ENCODE peak calls at places on chromosomes 16 and 17, in four cellular contexts. One of them, this sample, is unnamed. For H3K9me3, the result is how much of the 10 kb centered on the place peaks cover.

GRCh38 chr17:80501739-80502577 is 25.6 kb upstream of the NPTX1 start:
- DNase-seq in tibial nerve: no peak
- DNase-seq in HAP-1: no peak
- DNase-seq in NT2/D1: no peak
- DNase-seq in this sample: no peak

GRCh38 chr16:81313731-81314602 is 795 bp upstream of the GAN start:
- DNase-seq in tibial nerve: no peak
- DNase-seq in NT2/D1: peak
- DNase-seq in HAP-1: peak
- DNase-seq in this sample: no peak

GRCh38 chr16:19323596-19323995 is 38.1 kb downstream of the CLEC19A start:
- DNase-seq in NT2/D1: no peak
- DNase-seq in HAP-1: no peak
- DNase-seq in tibial nerve: no peak
- DNase-seq in this sample: no peak

GRCh38 chr16:25434061-25434460 is 176.4 kb upstream of the ZKSCAN2 start:
- DNase-seq in tibial nerve: no peak
- DNase-seq in NT2/D1: no peak
- DNase-seq in HAP-1: no peak
- DNase-seq in this sample: no peak

GRCh38 chr17:65885484-65885883 is 306.4 kb downstream of the CEP112 start:
- DNase-seq in NT2/D1: no peak
- DNase-seq in tibial nerve: no peak
- DNase-seq in HAP-1: no peak
- DNase-seq in this sample: no peak

GRCh38 chr16:1137604-1138003 is 15.3 kb upstream of the CACNA1H start:
- DNase-seq in NT2/D1: no peak
- DNase-seq in tibial nerve: no peak
- DNase-seq in HAP-1: no peak
- DNase-seq in this sample: no peak

GRCh38 chr16:60686824-60687223 is 1349.4 kb downstream of the CDH8 start:
- DNase-seq in HAP-1: no peak
- DNase-seq in tibial nerve: no peak
- DNase-seq in NT2/D1: peak
- DNase-seq in this sample: no peak

GRCh38 chr17:43517161-43517560 is 29.0 kb downstream of the ETV4 start:
- DNase-seq in HAP-1: no peak
- DNase-seq in tibial nerve: no peak
- DNase-seq in NT2/D1: no peak
- DNase-seq in this sample: no peak

GRCh38 chr16:74608944-74609343 is 2.0 kb upstream of the GLG1 start:
- DNase-seq in tibial nerve: no peak
- DNase-seq in HAP-1: no peak
- DNase-seq in NT2/D1: no peak
- DNase-seq in this sample: peak

GRCh38 chr17:46811978-46812583 is 6.4 kb downstream of the WNT3 start:
- DNase-seq in HAP-1: no peak
- DNase-seq in tibial nerve: no peak
- DNase-seq in NT2/D1: no peak
- DNase-seq in this sample: no peak

GRCh38 chr16:69328854-69329316 is 1.5 kb downstream of the PDF start:
- DNase-seq in HAP-1: no peak
- DNase-seq in tibial nerve: no peak
- DNase-seq in NT2/D1: no peak
- DNase-seq in this sample: no peak

GRCh38 chr17:47966079-47966519 is 4.8 kb upstream of the CDK5RAP3 start:
- DNase-seq in HAP-1: no peak
- DNase-seq in NT2/D1: no peak
- DNase-seq in tibial nerve: no peak
- DNase-seq in this sample: no peak

GRCh38 chr16:80583466-80583865 is 42.7 kb downstream of the DYNLRB2 start:
- DNase-seq in tibial nerve: no peak
- DNase-seq in HAP-1: no peak
- DNase-seq in NT2/D1: no peak
- DNase-seq in this sample: no peak

GRCh38 chr17:66025551-66025950 is 166.4 kb downstream of the CEP112 start:
- DNase-seq in tibial nerve: no peak
- DNase-seq in HAP-1: no peak
- DNase-seq in NT2/D1: no peak
- DNase-seq in this sample: no peak

GRCh38 chr16:81873843-81874752 is 95.0 kb downstream of the PLCG2 start:
- DNase-seq in tibial nerve: peak
- DNase-seq in NT2/D1: no peak
- DNase-seq in HAP-1: peak
- DNase-seq in this sample: no peak

GRCh38 chr17:8372422-8372821 is 4.1 kb downstream of the KRABD2 start:
- DNase-seq in HAP-1: no peak
- DNase-seq in NT2/D1: no peak
- DNase-seq in tibial nerve: no peak
- DNase-seq in this sample: no peak

GRCh38 chr17:36546418-36547093 is 1.8 kb downstream of the GGNBP2 start:
- DNase-seq in tibial nerve: no peak
- DNase-seq in HAP-1: no peak
- DNase-seq in NT2/D1: no peak
- DNase-seq in this sample: no peak

GRCh38 chr17:77526728-77527355 is 386.1 kb downstream of the SEC14L1 start:
- DNase-seq in tibial nerve: no peak
- DNase-seq in HAP-1: no peak
- DNase-seq in NT2/D1: no peak
- DNase-seq in this sample: no peak

GRCh38 chr16:76193851-76194620 is 83.2 kb upstream of the CNTNAP4 start:
- DNase-seq in NT2/D1: no peak
- DNase-seq in tibial nerve: no peak
- DNase-seq in HAP-1: peak
- DNase-seq in this sample: no peak

GRCh38 chr16:70740919-70741778 is 55.3 kb upstream of the MTSS2 start:
- DNase-seq in NT2/D1: no peak
- DNase-seq in HAP-1: no peak
- DNase-seq in tibial nerve: no peak
- DNase-seq in this sample: no peak

GRCh38 chr17:55444471-55445441 is 23.1 kb upstream of the MMD start:
- DNase-seq in tibial nerve: no peak
- DNase-seq in HAP-1: no peak
- DNase-seq in NT2/D1: no peak
- DNase-seq in this sample: no peak

GRCh38 chr17:67032382-67032781 is 12.0 kb upstream of the CACNG1 start:
- DNase-seq in NT2/D1: no peak
- DNase-seq in HAP-1: no peak
- DNase-seq in tibial nerve: no peak
- DNase-seq in this sample: no peak

GRCh38 chr17:48505788-48506187 is 25.0 kb downstream of the HOXB1 start:
- DNase-seq in NT2/D1: no peak
- DNase-seq in tibial nerve: no peak
- DNase-seq in HAP-1: no peak
- DNase-seq in this sample: peak

GRCh38 chr17:78343433-78344201 is 16.3 kb downstream of the SOCS3 start:
- DNase-seq in tibial nerve: no peak
- DNase-seq in HAP-1: no peak
- DNase-seq in NT2/D1: no peak
- DNase-seq in this sample: peak

GRCh38 chr17:4969551-4970231 is 2.1 kb upstream of the SPAG7 start:
- DNase-seq in HAP-1: no peak
- DNase-seq in NT2/D1: no peak
- DNase-seq in tibial nerve: no peak
- DNase-seq in this sample: no peak

GRCh38 chr16:54342966-54343365 is 56.4 kb upstream of the IRX3 start:
- DNase-seq in NT2/D1: no peak
- DNase-seq in tibial nerve: no peak
- DNase-seq in HAP-1: no peak
- DNase-seq in this sample: no peak

GRCh38 chr17:32498362-32498761 is 11.6 kb downstream of the CDK5R1 start:
- DNase-seq in NT2/D1: no peak
- DNase-seq in tibial nerve: no peak
- DNase-seq in HAP-1: no peak
- DNase-seq in this sample: no peak

GRCh38 chr16:5938607-5939006 is 841.0 kb upstream of the EEF2KMT start:
- DNase-seq in NT2/D1: no peak
- DNase-seq in tibial nerve: no peak
- DNase-seq in HAP-1: no peak
- DNase-seq in this sample: no peak
- H3K9me3 ChIP-seq in NT2/D1: half or more
- H3K9me3 ChIP-seq in tibial nerve: under half
- H3K9me3 ChIP-seq in HAP-1: under half
- H3K9me3 ChIP-seq in this sample: under half

GRCh38 chr16:31893824-31894223 is 20.2 kb downstream of the ZNF267 start:
- DNase-seq in tibial nerve: no peak
- DNase-seq in HAP-1: no peak
- DNase-seq in NT2/D1: no peak
- DNase-seq in this sample: no peak
- H3K9me3 ChIP-seq in tibial nerve: under half
- H3K9me3 ChIP-seq in HAP-1: under half
- H3K9me3 ChIP-seq in NT2/D1: half or more
- H3K9me3 ChIP-seq in this sample: under half

GRCh38 chr17:69761767-69762321 is 313.2 kb upstream of the KCNJ16 start:
- DNase-seq in tibial nerve: no peak
- DNase-seq in NT2/D1: peak
- DNase-seq in HAP-1: no peak
- DNase-seq in this sample: no peak
- H3K9me3 ChIP-seq in tibial nerve: under half
- H3K9me3 ChIP-seq in NT2/D1: under half
- H3K9me3 ChIP-seq in HAP-1: under half
- H3K9me3 ChIP-seq in this sample: under half

DNA sequence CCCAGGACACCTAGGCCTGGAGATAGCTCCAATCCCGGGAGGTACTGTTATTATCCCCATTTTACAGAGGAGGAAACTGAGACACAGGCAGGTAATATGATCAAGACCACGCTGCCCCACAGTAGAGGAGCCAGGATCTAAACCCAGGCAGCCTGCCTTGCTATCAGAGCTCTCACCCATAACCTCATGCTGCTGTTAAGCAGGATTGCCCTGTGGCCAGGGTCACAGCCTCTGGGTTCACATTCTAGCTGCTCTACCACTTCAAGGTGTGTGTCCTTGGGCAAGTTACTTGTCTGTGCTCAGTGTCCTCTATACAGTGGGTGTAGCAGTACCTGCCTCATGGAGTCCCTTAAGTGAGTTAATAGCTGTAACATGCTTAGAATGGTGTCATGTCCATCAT is 1015.3 kb downstream of the KCNJ18 start:
- DNase-seq in HAP-1: no peak
- DNase-seq in tibial nerve: no peak
- DNase-seq in NT2/D1: no peak
- DNase-seq in this sample: no peak
- H3K9me3 ChIP-seq in HAP-1: under half
- H3K9me3 ChIP-seq in tibial nerve: under half
- H3K9me3 ChIP-seq in NT2/D1: under half
- H3K9me3 ChIP-seq in this sample: under half

GRCh38 chr17:28655160-28655559 is 6.5 kb downstream of the SDF2 start:
- DNase-seq in NT2/D1: no peak
- DNase-seq in HAP-1: no peak
- DNase-seq in tibial nerve: no peak
- DNase-seq in this sample: no peak

GRCh38 chr17:28662527-28662829 is 473 bp downstream of the SUPT6H start:
- DNase-seq in HAP-1: no peak
- DNase-seq in tibial nerve: no peak
- DNase-seq in NT2/D1: no peak
- DNase-seq in this sample: no peak

GRCh38 chr17:28661635-28662526 is at the start of the genes SDF2 and SUPT6H:
- DNase-seq in HAP-1: peak
- DNase-seq in NT2/D1: peak
- DNase-seq in tibial nerve: peak
- DNase-seq in this sample: peak

GRCh38 chr17:28663723-28664122 is 1.7 kb downstream of the SUPT6H start:
- DNase-seq in HAP-1: no peak
- DNase-seq in tibial nerve: no peak
- DNase-seq in NT2/D1: no peak
- DNase-seq in this sample: no peak

DNA sequence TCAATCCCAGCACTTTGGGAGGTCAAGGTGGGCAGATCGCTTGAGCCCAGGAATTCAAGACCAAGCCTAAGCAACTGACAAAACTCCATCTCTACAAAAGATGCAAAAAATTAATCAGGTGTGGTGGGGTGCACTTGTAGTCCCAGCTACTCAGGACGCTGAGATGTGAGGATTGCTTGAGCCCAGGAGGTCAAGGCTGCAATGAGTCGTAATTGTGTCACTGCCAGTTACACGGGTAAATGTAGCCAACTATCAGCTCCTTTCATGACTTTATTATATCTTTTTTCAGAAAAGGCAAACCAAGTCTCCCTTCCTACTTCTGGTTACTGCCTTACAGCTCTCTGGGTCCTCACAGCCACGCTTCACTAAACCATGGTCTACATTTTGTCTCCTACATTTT is 4.0 kb downstream of the SDF2 start:
- DNase-seq in HAP-1: no peak
- DNase-seq in tibial nerve: no peak
- DNase-seq in NT2/D1: no peak
- DNase-seq in this sample: no peak
- H3K9me3 ChIP-seq in HAP-1: under half
- H3K9me3 ChIP-seq in tibial nerve: under half
- H3K9me3 ChIP-seq in NT2/D1: under half
- H3K9me3 ChIP-seq in this sample: under half

GRCh38 chr17:40087903-40088718 is 12.3 kb downstream of the NR1D1 start:
- DNase-seq in HAP-1: no peak
- DNase-seq in tibial nerve: no peak
- DNase-seq in NT2/D1: no peak
- DNase-seq in this sample: no peak

GRCh38 chr17:40087049-40087794 is 13.2 kb downstream of the NR1D1 start:
- DNase-seq in HAP-1: no peak
- DNase-seq in NT2/D1: no peak
- DNase-seq in tibial nerve: no peak
- DNase-seq in this sample: no peak

GRCh38 chr17:40089085-40089895 is 11.1 kb downstream of the NR1D1 start:
- DNase-seq in tibial nerve: no peak
- DNase-seq in HAP-1: no peak
- DNase-seq in NT2/D1: no peak
- DNase-seq in this sample: no peak

GRCh38 chr17:40084477-40084876 is 15.9 kb downstream of the NR1D1 start:
- DNase-seq in HAP-1: no peak
- DNase-seq in tibial nerve: no peak
- DNase-seq in NT2/D1: no peak
- DNase-seq in this sample: no peak

DNA sequence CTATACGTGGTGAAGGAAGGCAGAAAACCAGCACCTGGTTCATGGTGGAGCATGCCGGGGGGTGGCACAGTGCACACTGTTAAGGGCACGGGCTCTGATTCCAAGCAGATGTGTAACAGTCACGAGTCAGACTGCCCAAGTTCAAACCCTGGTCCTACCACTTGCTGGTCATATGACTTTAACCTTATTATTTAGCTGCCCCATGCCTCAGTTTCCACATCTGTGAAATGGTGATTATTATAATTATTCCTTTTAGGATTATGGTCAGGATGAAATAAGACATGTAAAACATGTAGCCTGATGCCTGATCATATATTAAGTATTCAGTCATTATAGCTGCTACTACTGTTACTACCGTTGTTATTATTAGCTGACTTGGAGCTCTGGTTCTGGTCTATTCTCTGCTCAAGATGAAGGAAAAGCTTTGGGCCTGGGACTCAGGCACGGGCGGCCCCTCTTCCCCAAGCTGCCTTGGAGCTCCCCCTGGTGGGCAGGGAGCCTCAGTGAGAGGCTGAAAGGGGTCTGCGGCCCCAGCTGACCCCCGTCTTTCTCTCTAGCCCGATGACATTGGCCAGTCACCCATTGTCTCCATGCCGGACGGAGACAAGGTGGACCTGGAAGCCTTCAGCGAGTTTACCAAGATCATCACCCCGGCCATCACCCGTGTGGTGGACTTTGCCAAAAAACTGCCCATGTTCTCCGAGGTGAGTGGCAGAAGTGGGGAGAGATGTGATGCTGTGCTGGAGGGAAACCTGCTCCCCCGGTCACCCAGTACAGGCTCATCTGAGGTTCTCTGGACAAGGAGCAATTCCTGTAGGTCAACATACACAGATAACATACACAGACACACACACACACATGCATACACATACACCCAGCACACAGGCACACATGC is 14.0 kb downstream of the NR1D1 start:
- DNase-seq in HAP-1: peak
- DNase-seq in NT2/D1: no peak
- DNase-seq in tibial nerve: no peak
- DNase-seq in this sample: peak
- H3K9me3 ChIP-seq in HAP-1: under half
- H3K9me3 ChIP-seq in NT2/D1: under half
- H3K9me3 ChIP-seq in tibial nerve: under half
- H3K9me3 ChIP-seq in this sample: under half